ENCODE peak calls at places on chromosome 17, in four cellular contexts. Q, C, K and P are unnamed samples. For H3K4me1, the result is how much of the 10 kb centered on the place peaks cover.

GRCh38 chr17:52170963-52171572 is 12.6 kb upstream of the CA10 start:
- DNase-seq in Q (peak), C (peak), K (no peak), P (peak)

GRCh38 chr17:17020821-17021193 is 21.4 kb upstream of the MPRIP start:
- DNase-seq in Q (no peak), C (no peak), K (no peak), P (no peak)

GRCh38 chr17:73356561-73357170 is 44.9 kb upstream of the CDC42EP4 start:
- DNase-seq in Q (peak), C (no peak), K (no peak), P (peak)

GRCh38 chr17:42518046-42518754 is 17.8 kb upstream of the NAGLU start:
- DNase-seq in Q (no peak), C (peak), K (peak), P (no peak)

GRCh38 chr17:1986783-1987451 is 38.2 kb downstream of the RTN4RL1 start:
- DNase-seq in Q (no peak), C (no peak), K (no peak), P (no peak)

GRCh38 chr17:57109393-57110151 is 24.5 kb downstream of the AKAP1 start:
- DNase-seq in Q (no peak), C (no peak), K (peak), P (peak)

GRCh38 chr17:6857904-6858303 is 26.4 kb upstream of the TEKT1 start:
- DNase-seq in Q (no peak), C (no peak), K (no peak), P (no peak)

GRCh38 chr17:57662644-57663308 is 82.3 kb downstream of the CCDC182 start:
- DNase-seq in Q (peak), C (peak), K (peak), P (peak)

GRCh38 chr17:16987830-16988601 is 16.1 kb upstream of the TNFRSF13B start:
- DNase-seq in Q (no peak), C (peak), K (peak), P (peak)

GRCh38 chr17:43846963-43847369 is at the start of gene CD300LG:
- DNase-seq in Q (peak), C (no peak), K (peak), P (no peak)

GRCh38 chr17:2415081-2415480 is 14.2 kb upstream of the MNT start:
- DNase-seq in Q (no peak), C (no peak), K (no peak), P (no peak)

GRCh38 chr17:61144137-61144536 is 255.5 kb upstream of the TBX2 start:
- DNase-seq in Q (no peak), C (no peak), K (no peak), P (no peak)

GRCh38 chr17:73011016-73011486 is 81.4 kb downstream of the SLC39A11 start:
- DNase-seq in Q (peak), C (no peak), K (no peak), P (peak)

GRCh38 chr17:76278952-76279741 is 14.0 kb downstream of the UBALD2 start:
- DNase-seq in Q (peak), C (peak), K (peak), P (peak)

GRCh38 chr17:72614871-72615626 is 477.4 kb downstream of the SLC39A11 start:
- DNase-seq in Q (no peak), C (peak), K (no peak), P (no peak)

GRCh38 chr17:19342611-19343255 is 19.8 kb downstream of the B9D1 start:
- DNase-seq in Q (peak), C (no peak), K (no peak), P (no peak)

GRCh38 chr17:21165922-21166598 is 39.3 kb downstream of the DHRS7B start:
- DNase-seq in Q (no peak), C (no peak), K (peak), P (no peak)

GRCh38 chr17:38554430-38555350 is 51.1 kb downstream of the SRCIN1 start:
- DNase-seq in Q (no peak), C (no peak), K (no peak), P (peak)

GRCh38 chr17:59387351-59388069 is 56.1 kb downstream of the YPEL2 start:
- DNase-seq in Q (peak), C (no peak), K (no peak), P (peak)

GRCh38 chr17:17322516-17323510 is 19.6 kb downstream of the NT5M start:
- DNase-seq in Q (no peak), C (no peak), K (no peak), P (no peak)

GRCh38 chr17:17849147-17849820 is 12.5 kb upstream of the SREBF1 start:
- DNase-seq in Q (no peak), C (no peak), K (peak), P (no peak)

GRCh38 chr17:66126231-66126630 is 65.7 kb downstream of the CEP112 start:
- DNase-seq in Q (no peak), C (no peak), K (no peak), P (no peak)

GRCh38 chr17:78023042-78023441 is 64.5 kb downstream of the TNRC6C start:
- DNase-seq in Q (no peak), C (no peak), K (no peak), P (no peak)

GRCh38 chr17:921161-921560 is 58.4 kb downstream of the NXN start:
- DNase-seq in Q (no peak), C (no peak), K (no peak), P (no peak)

GRCh38 chr17:66963521-66964082 is 905 bp upstream of the CACNG4 start:
- DNase-seq in Q (peak), C (no peak), K (no peak), P (no peak)

GRCh38 chr17:58487589-58488427 is at the start of gene HSF5:
- DNase-seq in Q (peak), C (no peak), K (no peak), P (no peak)

GRCh38 chr17:6497496-6498221 is 53.4 kb downstream of the PIMREG start:
- DNase-seq in Q (no peak), C (no peak), K (no peak), P (no peak)

GRCh38 chr17:65418622-65419021 is 142.8 kb downstream of the AXIN2 start:
- DNase-seq in Q (no peak), C (no peak), K (no peak), P (no peak)

GRCh38 chr17:61586031-61586566 is 4.9 kb downstream of the NACA2 start:
- DNase-seq in Q (no peak), C (no peak), K (no peak), P (no peak)

GRCh38 chr17:62751350-62751691 is 56.8 kb downstream of the MARCHF10 start:
- DNase-seq in Q (no peak), C (no peak), K (no peak), P (no peak)

GRCh38 chr17:48561894-48562810 is 16.0 kb downstream of the HOXB4 start:
- DNase-seq in Q (no peak), C (peak), K (no peak), P (no peak)
- H3K4me1 ChIP-seq in Q (under half), C (under half), K (under half), P (under half)

DNA sequence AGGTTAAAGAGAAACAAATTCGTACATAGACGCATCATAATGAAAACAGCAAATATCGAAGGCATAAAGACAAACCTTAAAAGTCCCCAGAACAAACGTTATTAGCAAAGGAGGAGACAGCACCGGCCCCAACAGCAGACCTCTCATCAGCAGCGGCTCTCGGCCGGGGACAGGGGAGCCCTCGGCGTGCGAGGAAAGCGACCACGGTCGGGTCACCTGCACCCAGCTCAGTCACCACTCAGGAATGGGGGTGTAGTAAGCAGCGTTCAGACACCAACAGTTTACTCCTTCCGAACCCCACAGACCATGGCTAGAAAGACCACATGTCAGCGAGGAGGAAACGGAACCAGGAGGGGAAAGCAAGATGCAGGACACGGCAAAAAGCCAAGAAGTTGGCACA is 109.3 kb upstream of the CHMP6 start:
- DNase-seq in Q (no peak), C (no peak), K (no peak), P (peak)
- TF ChIP-seq CTCF in Q (no peak), C (no peak), K (no peak), P (no peak)

GRCh38 chr17:34386343-34386924 is 23.4 kb upstream of the CCL1 start:
- DNase-seq in Q (no peak), C (no peak), K (no peak), P (no peak)

GRCh38 chr17:34382586-34383224 is 19.7 kb upstream of the CCL1 start:
- DNase-seq in Q (peak), C (no peak), K (no peak), P (no peak)

GRCh38 chr17:34383225-34383615 is 20.2 kb upstream of the CCL1 start:
- DNase-seq in Q (no peak), C (no peak), K (no peak), P (no peak)

GRCh38 chr17:34384822-34385605 is 22.0 kb upstream of the CCL1 start:
- DNase-seq in Q (no peak), C (no peak), K (no peak), P (no peak)

DNA sequence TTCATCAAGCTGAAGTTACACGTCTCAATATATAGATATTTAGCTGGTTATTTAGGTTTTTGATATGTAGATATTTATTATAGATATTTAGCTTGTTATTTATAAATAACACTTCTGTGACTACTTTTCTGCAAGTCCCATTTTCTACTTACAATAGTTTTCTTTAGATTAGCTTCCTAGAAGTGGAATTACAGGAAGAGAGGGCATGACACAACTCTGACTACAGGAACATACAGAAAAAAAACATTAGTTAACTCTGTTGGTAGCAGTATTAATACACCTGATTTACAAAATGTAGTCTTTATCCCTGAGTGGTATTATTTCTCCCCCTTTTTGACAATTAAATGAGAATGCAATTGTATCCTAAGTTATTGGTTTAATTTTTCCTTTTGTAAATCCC is 21.2 kb upstream of the CCL1 start:
- DNase-seq in Q (no peak), C (no peak), K (no peak), P (no peak)
- H3K4me1 ChIP-seq in Q (under half), C (under half), K (under half), P (under half)

GRCh38 chr17:74373838-74374606 is 6.7 kb downstream of the GPR142 start:
- DNase-seq in Q (no peak), C (no peak), K (peak), P (no peak)
- TF ChIP-seq CTCF in Q (no peak), C (no peak), K (no peak), P (no peak)

GRCh38 chr17:14301761-14302401 is 1.0 kb downstream of the HS3ST3B1 start:
- DNase-seq in Q (no peak), C (no peak), K (peak), P (no peak)
- H3K4me1 ChIP-seq in Q (under half), C (under half), K (half or more), P (under half)

DNA sequence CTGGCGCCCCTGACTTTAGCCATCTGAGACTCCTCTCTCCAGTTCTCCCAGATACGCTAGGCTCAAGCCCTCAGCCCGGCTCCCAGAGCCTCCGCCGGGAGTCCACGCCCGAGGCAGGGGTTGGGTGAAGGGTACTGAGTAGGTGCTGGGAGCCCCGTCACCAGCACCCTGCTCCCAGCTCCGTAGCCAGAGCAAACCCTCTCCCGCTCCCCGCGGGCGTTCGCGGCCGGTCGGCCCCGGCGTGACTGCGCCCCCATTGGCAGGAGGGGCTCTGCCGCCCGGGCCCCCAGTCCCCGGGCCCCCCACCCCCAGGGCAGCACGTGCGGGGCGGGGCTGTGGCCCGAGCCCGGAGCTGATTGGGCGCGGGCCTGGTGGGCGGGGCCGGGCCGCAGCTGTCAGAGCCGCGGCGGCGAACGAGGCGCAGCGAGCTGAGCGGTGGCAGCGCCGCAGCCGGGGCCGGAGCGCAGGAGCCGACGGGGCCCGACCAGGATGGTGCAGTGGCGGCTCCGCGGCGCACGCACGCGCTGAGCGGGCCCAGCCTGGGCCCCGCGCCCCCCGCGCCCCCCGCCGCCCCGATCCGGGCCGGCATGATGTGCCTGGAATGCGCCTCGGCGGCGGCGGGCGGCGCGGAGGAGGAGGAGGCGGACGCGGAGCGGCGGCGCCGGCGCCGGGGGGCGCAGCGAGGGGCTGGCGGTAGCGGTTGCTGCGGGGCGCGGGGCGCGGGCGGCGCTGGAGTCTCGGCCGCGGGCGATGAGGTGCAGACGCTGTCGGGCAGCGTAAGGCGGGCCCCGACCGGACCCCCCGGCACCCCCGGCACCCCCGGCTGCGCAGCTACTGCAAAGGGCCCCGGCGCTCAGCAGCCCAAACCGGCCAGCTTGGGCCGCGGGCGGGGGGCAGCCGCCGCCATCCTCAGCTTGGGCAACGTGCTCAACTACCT is at the start of gene SPNS2:
- DNase-seq in Q (peak), C (peak), K (peak), P (peak)
- TF ChIP-seq CTCF in Q (no peak), C (no peak), K (no peak), P (no peak)

GRCh38 chr17:4536259-4536741 is 18.9 kb downstream of the MYBBP1A start:
- DNase-seq in Q (no peak), C (no peak), K (no peak), P (no peak)
- H3K4me1 ChIP-seq in Q (under half), C (under half), K (half or more), P (under half)

GRCh38 chr17:13086142-13086769 is 68.4 kb upstream of the ELAC2 start:
- DNase-seq in Q (no peak), C (no peak), K (no peak), P (no peak)
- TF ChIP-seq CTCF in Q (no peak), C (no peak), K (no peak), P (no peak)